ENCODE peak calls at places on chromosomes 5 and 9, in six cellular contexts. K is T-helper 1 cell, Q is fibroblast of lung, E is prostate gland, Y is HEK293T, Z is IMR-90. T is an unnamed sample.

GRCh38 chr5:151961557-151961956 is 36.9 kb upstream of the GLRA1 start:
- DNase-seq in K (no peak), Q (no peak), Z (no peak), E (no peak), Y (no peak), T (peak; percentile 1)

GRCh38 chr9:126217121-126217520 is 109.5 kb upstream of the MVB12B start:
- DNase-seq in K (no peak), E (no peak), Y (no peak), Z (no peak), Q (no peak), T (no peak)

GRCh38 chr9:133008824-133009223 is 22.0 kb upstream of the GTF3C5 start:
- DNase-seq in E (no peak), Z (no peak), K (no peak), Q (no peak), Y (no peak), T (no peak)

GRCh38 chr5:88881566-88881965 is 1.4 kb downstream of the MEF2C start:
- DNase-seq in Z (peak; percentile 9), E (no peak), Q (peak; percentile 41), Y (no peak), K (no peak), T (no peak)

GRCh38 chr5:110851357-110851756 is 112.5 kb downstream of the SLC25A46 start:
- DNase-seq in Z (peak; percentile 43), Q (no peak), Y (no peak), E (no peak), K (no peak), T (peak; percentile 53)

GRCh38 chr5:36052542-36052941 is 14.1 kb downstream of the UGT3A2 start:
- DNase-seq in E (no peak), K (no peak), Z (no peak), Q (no peak), Y (no peak), T (no peak)

GRCh38 chr9:120014751-120015235 is 565.2 kb downstream of the CDK5RAP2 start:
- DNase-seq in Z (no peak), K (no peak), E (no peak), Q (no peak), Y (no peak), T (no peak)

GRCh38 chr5:138282918-138283742 is 8.7 kb upstream of the GFRA3 start:
- DNase-seq in Z (peak; percentile 67), E (peak; percentile 60), Y (peak; percentile 69), K (no peak), Q (peak; percentile 65), T (peak; percentile 26)

GRCh38 chr5:16437974-16438373 is 27.6 kb downstream of the ZNF622 start:
- DNase-seq in Y (no peak), Z (no peak), E (no peak), Q (no peak), K (no peak), T (no peak)

GRCh38 chr5:90613450-90613849 is 54.9 kb downstream of the ADGRV1 start:
- DNase-seq in E (no peak), Y (no peak), Q (no peak), Z (no peak), K (no peak), T (no peak)

GRCh38 chr9:36572515-36573418 is at the start of gene MELK:
- DNase-seq in Z (peak; percentile 61), Y (peak; percentile 90), Q (peak; percentile 67), E (peak; percentile 56), K (peak; percentile 61), T (peak; percentile 32)

GRCh38 chr5:132235340-132235739 is 7.7 kb upstream of the P4HA2 start:
- DNase-seq in E (no peak), Q (no peak), Y (no peak), Z (no peak), K (no peak), T (no peak)

GRCh38 chr9:708556-709432 is 132.7 kb upstream of the DMRT1 start:
- DNase-seq in K (no peak), Q (no peak), Z (no peak), Y (no peak), E (no peak), T (no peak)

GRCh38 chr5:145223582-145223981 is 611.6 kb downstream of the PRELID2 start:
- DNase-seq in Z (no peak), K (no peak), E (no peak), Y (no peak), Q (no peak), T (no peak)

GRCh38 chr5:173839117-173839713 is 48.9 kb upstream of the CPEB4 start:
- DNase-seq in Z (no peak), Y (no peak), K (no peak), Q (no peak), E (no peak), T (no peak)

GRCh38 chr5:56567278-56567677 is 248.1 kb upstream of the MAP3K1 start:
- DNase-seq in Q (no peak), E (no peak), Y (no peak), K (no peak), Z (no peak), T (no peak)